ENCODE peak calls at places on chromosomes 13 and 19, in eight cellular contexts. X is NCI-H748 treated with DMSO at 0.1 percent for 48 hours; L is progenitor cell of endocrine pancreas; R is GM03348; Z is AG08396; A is CD4-positive, alpha-beta T cell; C is nucleus accumbens; E is AG04450. I is an unnamed sample.

GRCh38 chr19:46536391-46536790 is 40.7 kb upstream of the PNMA8B start:
- DNase-seq in A (no peak), L (no peak), R (no peak), C (no peak), E (no peak), X (no peak), Z (no peak), I (no peak)

GRCh38 chr13:77040076-77040475 is 13.1 kb upstream of the FBXL3 start:
- DNase-seq in E (no peak), L (no peak), X (no peak), C (no peak), Z (no peak), R (no peak), A (no peak), I (no peak)

GRCh38 chr19:1406496-1406817 is 929 bp upstream of the DAZAP1 start:
- DNase-seq in E (no peak), A (no peak), C (no peak), Z (no peak), L (no peak), R (no peak), X (no peak), I (no peak)

GRCh38 chr19:5001547-5002131 is 32.7 kb downstream of the KDM4B start:
- DNase-seq in R (peak; percentile 83), A (peak; percentile 12), Z (peak; percentile 71), C (no peak), X (no peak), L (no peak), E (no peak), I (peak; percentile 70)

GRCh38 chr13:29733069-29733700 is 117.2 kb downstream of the UBL3 start:
- DNase-seq in R (no peak), L (no peak), Z (no peak), A (no peak), E (no peak), X (no peak), C (no peak), I (no peak)

GRCh38 chr13:99289674-99290337 is 17.4 kb downstream of the GPR183 start:
- DNase-seq in R (no peak), C (no peak), X (no peak), Z (no peak), E (no peak), A (no peak), L (no peak), I (no peak)

GRCh38 chr13:99339736-99340392 is 32.7 kb upstream of the GPR183 start:
- DNase-seq in E (no peak), C (no peak), Z (no peak), L (no peak), X (no peak), R (peak; percentile 44), A (peak; percentile 41), I (peak; percentile 28)

GRCh38 chr13:97306646-97307045 is 84.5 kb downstream of the MBNL2 start:
- DNase-seq in L (no peak), R (no peak), Z (no peak), X (no peak), E (no peak), A (no peak), C (no peak), I (no peak)

GRCh38 chr13:71828117-71828516 is 38.9 kb downstream of the DACH1 start:
- DNase-seq in X (no peak), E (no peak), C (no peak), Z (no peak), R (no peak), A (no peak), L (no peak), I (no peak)

GRCh38 chr13:44347905-44348304 is 25.7 kb upstream of the SERP2 start:
- DNase-seq in L (no peak), X (no peak), C (no peak), Z (no peak), A (no peak), E (no peak), R (peak; percentile 47), I (no peak)

GRCh38 chr13:110444226-110444653 is 117.3 kb downstream of the RAB20 start:
- DNase-seq in E (no peak), A (no peak), R (peak; percentile 65), X (no peak), L (no peak), C (no peak), Z (peak; percentile 47), I (peak; percentile 42)

GRCh38 chr13:65892859-65893258 is 1337.3 kb downstream of the PCDH9 start:
- DNase-seq in A (no peak), R (peak; percentile 9), X (no peak), Z (no peak), E (no peak), C (no peak), L (no peak), I (no peak)

GRCh38 chr13:70107498-70108271 is at the start of gene ATXN8OS:
- DNase-seq in E (no peak), R (no peak), A (no peak), X (no peak), Z (no peak), C (no peak), L (peak; percentile 22), I (no peak)

GRCh38 chr19:19040417-19040816 is 7.0 kb downstream of the ARMC6 start:
- DNase-seq in Z (peak; percentile 63), L (no peak), A (no peak), X (no peak), R (peak; percentile 65), E (peak; percentile 80), C (no peak), I (peak; percentile 49)

GRCh38 chr19:3665681-3666544 is 34.4 kb downstream of the PIP5K1C start:
- DNase-seq in L (peak; percentile 76), X (no peak), E (no peak), Z (peak; percentile 88), R (peak; percentile 91), C (peak; percentile 36), A (peak; percentile 81), I (peak; percentile 88)

GRCh38 chr13:45996631-45997030 is 55.9 kb downstream of the ZC3H13 start:
- DNase-seq in X (no peak), Z (no peak), C (no peak), A (no peak), L (no peak), E (no peak), R (no peak), I (no peak)

GRCh38 chr13:55219538-55219937 is 1921.2 kb upstream of the PRR20A start:
- DNase-seq in C (no peak), E (no peak), X (no peak), Z (no peak), R (no peak), A (no peak), L (no peak), I (no peak)

GRCh38 chr13:62407871-62408270 is 992.2 kb upstream of the PCDH20 start:
- DNase-seq in A (no peak), R (no peak), E (no peak), Z (no peak), X (no peak), C (no peak), L (no peak), I (no peak)

GRCh38 chr13:108987488-108987887 is 358.1 kb downstream of the MYO16 start:
- DNase-seq in X (no peak), L (no peak), A (no peak), Z (peak; percentile 14), C (no peak), E (no peak), R (peak; percentile 23), I (no peak)

GRCh38 chr19:31448221-31448657 is 99.0 kb upstream of the TSHZ3 start:
- DNase-seq in L (no peak), X (no peak), C (no peak), Z (peak; percentile 86), E (peak; percentile 89), A (no peak), R (peak; percentile 91), I (peak; percentile 63)

GRCh38 chr19:29587518-29587986 is 18.5 kb upstream of the POP4 start:
- DNase-seq in Z (no peak), E (no peak), R (no peak), A (no peak), L (no peak), C (no peak), X (no peak), I (no peak)

GRCh38 chr19:43545981-43546380 is 13.0 kb downstream of the ZNF575 start:
- DNase-seq in L (no peak), R (no peak), Z (no peak), C (no peak), A (no peak), X (no peak), E (no peak), I (no peak)

GRCh38 chr13:100941811-100942361 is 267.3 kb upstream of the TMTC4 start:
- DNase-seq in Z (no peak), L (no peak), X (no peak), C (no peak), R (no peak), E (no peak), A (no peak), I (no peak)

GRCh38 chr19:33621811-33622504 is at the start of gene CHST8:
- DNase-seq in C (no peak), L (peak; percentile 59), Z (peak; percentile 75), E (no peak), R (peak; percentile 86), A (no peak), X (peak; percentile 47), I (peak; percentile 42)

GRCh38 chr13:32255744-32256120 is 59.4 kb downstream of the ZAR1L start:
- DNase-seq in Z (no peak), L (no peak), R (no peak), C (no peak), X (peak; percentile 51), E (no peak), A (no peak), I (no peak)

GRCh38 chr19:3275583-3276340 is 51.3 kb downstream of the CELF5 start:
- DNase-seq in X (peak; percentile 92), C (no peak), E (peak; percentile 11), R (peak; percentile 98), A (peak; percentile 94), Z (peak; percentile 98), L (peak; percentile 55), I (peak; percentile 97)